ENCODE peak calls at places on chromosomes 12 and 14, in ten cellular contexts. A, O, R, J, D, Y, G, Q, M and T are unnamed samples.

GRCh38 chr12:60834806-60835205 is 1239.0 kb downstream of the SLC16A7 start:
- DNase-seq in A (no peak), G (no peak), R (no peak), M (no peak), Y (no peak), Q (no peak), J (no peak), D (no peak), O (no peak), T (no peak)

GRCh38 chr14:39382463-39382862 is 49.8 kb downstream of the FBXO33 start:
- DNase-seq in J (no peak), M (no peak), R (no peak), Q (no peak), O (no peak), D (no peak), Y (no peak), A (no peak), G (no peak), T (no peak)

GRCh38 chr14:105019861-105020814 is 745 bp downstream of the CDCA4 start:
- DNase-seq in J (peak), O (no peak), G (peak), R (peak), Q (no peak), Y (no peak), M (peak), A (peak), D (peak), T (no peak)

GRCh38 chr12:2959508-2960431 is 573 bp downstream of the TEAD4 start:
- DNase-seq in M (no peak), R (peak), Y (no peak), Q (peak), G (peak), J (peak), A (peak), D (no peak), O (peak), T (peak)

GRCh38 chr12:130357241-130357640 is 19.6 kb downstream of the PIWIL1 start:
- DNase-seq in R (no peak), A (no peak), G (peak), M (no peak), J (no peak), D (no peak), Y (no peak), Q (no peak), O (no peak), T (no peak)

GRCh38 chr12:113980054-113980453 is 13.9 kb upstream of the RBM19 start:
- DNase-seq in A (no peak), D (no peak), Y (no peak), O (no peak), R (no peak), Q (no peak), J (no peak), G (no peak), M (no peak), T (no peak)

GRCh38 chr12:28027947-28028724 is 55.6 kb upstream of the PTHLH start:
- DNase-seq in D (no peak), R (no peak), A (no peak), J (no peak), Y (no peak), M (no peak), G (peak), Q (no peak), O (no peak), T (no peak)

GRCh38 chr14:72182773-72183432 is 250.7 kb downstream of the RGS6 start:
- DNase-seq in O (no peak), R (no peak), G (no peak), D (no peak), M (no peak), Y (no peak), A (no peak), Q (no peak), J (no peak), T (no peak)